ENCODE peak calls at places on chromosomes 5 and 9, in eight cellular contexts. W is sigmoid colon; I is CD8-positive, alpha-beta T cell; K is stomach; U is mesothelial cell of epicardium; J is tibial nerve; Z is GM20000; A is GM06990. Q is an unnamed sample.

GRCh38 chr9:127336708-127337352 is 60.1 kb upstream of the SLC2A8 start:
- DNase-seq in K (peak), U (no peak), I (no peak), Z (no peak), W (peak), J (peak), A (no peak), Q (no peak)

GRCh38 chr5:123720955-123721354 is 209.0 kb downstream of the CSNK1G3 start:
- DNase-seq in Z (no peak), I (no peak), K (no peak), U (no peak), W (no peak), J (no peak), A (no peak), Q (no peak)

GRCh38 chr5:52989781-52990530 is 804 bp downstream of the ITGA2 start:
- DNase-seq in K (peak), U (no peak), W (peak), Z (peak), A (peak), J (no peak), I (peak), Q (no peak)

GRCh38 chr5:154806176-154806575 is 44.2 kb downstream of the FAXDC2 start:
- DNase-seq in I (no peak), K (no peak), Z (no peak), W (no peak), U (no peak), J (no peak), A (no peak), Q (no peak)

GRCh38 chr5:164119806-164120440 is 614.5 kb downstream of the MAT2B start:
- DNase-seq in Z (no peak), I (no peak), J (no peak), A (peak), K (no peak), W (no peak), U (no peak), Q (no peak)

GRCh38 chr5:102010644-102011043 is 285.4 kb downstream of the SLCO4C1 start:
- DNase-seq in I (no peak), Z (no peak), W (no peak), U (no peak), J (no peak), A (no peak), K (no peak), Q (no peak)

GRCh38 chr5:106875591-106876297 is 795.0 kb downstream of the EFNA5 start:
- DNase-seq in Z (peak), J (no peak), I (no peak), W (no peak), U (no peak), K (no peak), A (peak), Q (no peak)

GRCh38 chr9:134055981-134056461 is 11.8 kb downstream of the BRD3 start:
- DNase-seq in K (peak), J (peak), Z (no peak), I (no peak), W (peak), U (peak), A (no peak), Q (no peak)

DNA sequence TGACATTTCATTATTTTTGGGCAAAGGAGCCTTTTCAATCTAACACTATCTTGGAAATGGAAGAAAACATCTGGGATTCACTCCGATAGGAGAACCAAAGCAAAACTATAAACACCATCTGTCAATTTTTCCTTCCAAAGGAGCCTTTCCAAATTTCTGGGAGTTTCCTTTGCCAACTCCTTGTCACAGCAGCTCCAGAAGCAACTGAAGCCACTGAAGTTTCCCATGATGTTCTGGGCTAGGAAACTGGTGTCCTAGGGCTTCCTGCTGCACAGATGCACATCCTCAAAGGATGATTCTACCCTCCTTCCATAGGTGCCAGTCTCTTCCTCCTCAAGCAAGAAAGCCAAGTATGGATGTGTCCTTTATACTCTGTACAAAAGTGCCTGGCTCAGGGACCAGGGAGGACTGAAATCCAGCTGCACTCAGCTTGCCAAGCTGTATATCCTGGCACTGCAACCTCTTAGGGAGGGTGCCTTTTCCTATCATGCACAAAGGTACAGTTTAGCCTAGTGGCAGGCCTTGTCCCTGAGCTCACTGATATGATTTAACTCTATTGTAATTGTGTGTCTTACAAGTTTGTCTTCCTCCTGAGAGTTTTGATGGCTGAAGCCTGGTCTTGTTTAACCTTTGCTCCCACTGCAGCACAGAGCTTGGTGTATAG is 8.5 kb upstream of the UBAP1 start:
- DNase-seq in K (no peak), Z (no peak), A (no peak), J (no peak), I (no peak), W (no peak), U (no peak), Q (no peak)
- TF ChIP-seq CTCF in K (no peak), Z (no peak), A (no peak), J (no peak), I (no peak), W (no peak), U (no peak), Q (no peak)

GRCh38 chr9:132539071-132539470 is 43.3 kb upstream of the BARHL1 start:
- DNase-seq in I (no peak), J (no peak), U (no peak), A (no peak), K (no peak), W (no peak), Z (no peak), Q (no peak)
- TF ChIP-seq CTCF in I (no peak), J (no peak), U (no peak), A (no peak), K (no peak), W (no peak), Z (no peak), Q (no peak)

GRCh38 chr5:100709771-100710170 is 174.6 kb downstream of the FAM174A start:
- DNase-seq in J (no peak), W (no peak), I (no peak), K (no peak), Z (no peak), A (no peak), U (no peak), Q (no peak)

GRCh38 chr5:100706796-100707195 is 171.6 kb downstream of the FAM174A start:
- DNase-seq in Z (no peak), J (no peak), W (no peak), K (no peak), U (no peak), I (no peak), A (no peak), Q (no peak)

GRCh38 chr5:100708625-100709171 is 173.5 kb downstream of the FAM174A start:
- DNase-seq in Z (no peak), K (no peak), I (no peak), U (no peak), A (no peak), W (peak), J (no peak), Q (no peak)
- TF ChIP-seq CTCF in Z (no peak), K (no peak), I (no peak), U (no peak), A (no peak), W (no peak), J (no peak), Q (no peak)

DNA sequence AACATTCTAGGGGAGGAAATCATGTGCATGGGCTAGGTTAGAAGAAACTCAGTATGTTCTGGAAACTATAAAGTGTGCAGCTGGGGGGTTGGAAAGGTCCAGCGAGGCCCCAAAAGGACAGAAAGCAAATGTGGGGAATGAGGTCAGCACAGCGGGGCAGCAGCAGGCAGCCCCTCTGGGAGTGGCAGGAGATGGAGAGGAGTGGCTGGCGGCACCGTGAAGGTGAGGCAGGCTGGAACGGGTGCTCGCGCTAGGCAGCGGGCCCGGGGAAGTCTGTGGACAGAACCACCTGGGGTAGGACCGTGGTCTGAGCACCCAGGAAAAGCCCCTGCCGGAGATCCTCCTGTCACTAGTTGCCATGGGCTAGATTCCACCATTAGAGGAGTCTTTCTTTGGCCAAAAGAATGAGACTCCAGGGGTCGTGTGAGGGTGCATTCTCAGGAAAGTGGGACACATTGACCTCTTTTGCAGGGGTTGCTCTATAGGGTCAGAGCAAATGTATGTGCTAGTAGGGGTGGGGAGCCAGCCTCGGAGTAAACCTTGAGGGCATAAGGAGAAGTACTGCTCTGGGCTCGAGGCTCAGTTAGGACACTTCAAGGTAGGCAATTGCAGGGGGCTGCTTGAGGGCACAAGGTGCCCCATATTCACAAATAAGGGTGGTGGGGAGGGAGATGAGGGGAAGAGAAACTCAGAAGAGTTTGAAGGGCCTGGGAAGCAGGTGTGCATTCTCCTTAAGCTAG is 61.2 kb downstream of the IL6ST start:
- DNase-seq in K (no peak), U (no peak), J (no peak), I (no peak), Z (no peak), W (no peak), A (no peak), Q (no peak)
- TF ChIP-seq CTCF in K (no peak), U (no peak), J (no peak), I (no peak), Z (no peak), W (no peak), A (no peak), Q (no peak)